ENCODE peak calls at places on chromosome 17, in five cellular contexts. One of them, this sample, is unnamed.

GRCh38 chr17:74859439-74860228 is at the start of gene GRIN2C:
- DNase-seq in skeletal muscle cell: no peak
- DNase-seq in uterus: no peak
- DNase-seq in NCI-H2107: no peak
- DNase-seq in MV-4-11: no peak
- DNase-seq in this sample: no peak

GRCh38 chr17:65677932-65678331 is 116.5 kb upstream of the AXIN2 start:
- DNase-seq in skeletal muscle cell: no peak
- DNase-seq in uterus: no peak
- DNase-seq in NCI-H2107: no peak
- DNase-seq in MV-4-11: no peak
- DNase-seq in this sample: no peak

GRCh38 chr17:7439462-7440112 is at the start of gene FGF11:
- DNase-seq in skeletal muscle cell: no peak
- DNase-seq in uterus: no peak
- DNase-seq in NCI-H2107: no peak
- DNase-seq in MV-4-11: no peak
- DNase-seq in this sample: no peak

GRCh38 chr17:78600181-78600651 is 23.0 kb upstream of the DNAH17 start:
- DNase-seq in skeletal muscle cell: no peak
- DNase-seq in uterus: no peak
- DNase-seq in NCI-H2107: no peak
- DNase-seq in MV-4-11: no peak
- DNase-seq in this sample: no peak

GRCh38 chr17:10119203-10120112 is 78.9 kb downstream of the GAS7 start:
- DNase-seq in skeletal muscle cell: no peak
- DNase-seq in uterus: no peak
- DNase-seq in NCI-H2107: no peak
- DNase-seq in MV-4-11: peak
- DNase-seq in this sample: no peak

GRCh38 chr17:80347948-80348351 is 67.0 kb upstream of the ENDOV start:
- DNase-seq in skeletal muscle cell: no peak
- DNase-seq in uterus: no peak
- DNase-seq in NCI-H2107: no peak
- DNase-seq in MV-4-11: no peak
- DNase-seq in this sample: no peak

GRCh38 chr17:7295230-7296180 is 1.1 kb upstream of the YBX2 start:
- DNase-seq in skeletal muscle cell: no peak
- DNase-seq in uterus: no peak
- DNase-seq in NCI-H2107: no peak
- DNase-seq in MV-4-11: no peak
- DNase-seq in this sample: no peak

GRCh38 chr17:42571435-42572225 is 4.7 kb downstream of the MLX start:
- DNase-seq in skeletal muscle cell: no peak
- DNase-seq in uterus: no peak
- DNase-seq in NCI-H2107: no peak
- DNase-seq in MV-4-11: no peak
- DNase-seq in this sample: no peak

GRCh38 chr17:57902800-57903759 is 52.1 kb downstream of the CUEDC1 start:
- DNase-seq in skeletal muscle cell: no peak
- DNase-seq in uterus: peak
- DNase-seq in NCI-H2107: peak
- DNase-seq in MV-4-11: peak
- DNase-seq in this sample: no peak

GRCh38 chr17:28327031-28327607 is 8.1 kb downstream of the TMEM97 start:
- DNase-seq in skeletal muscle cell: no peak
- DNase-seq in uterus: no peak
- DNase-seq in NCI-H2107: no peak
- DNase-seq in MV-4-11: no peak
- DNase-seq in this sample: no peak

GRCh38 chr17:82380860-82381702 is 9.5 kb downstream of the UTS2R start:
- DNase-seq in skeletal muscle cell: no peak
- DNase-seq in uterus: no peak
- DNase-seq in NCI-H2107: peak
- DNase-seq in MV-4-11: no peak
- DNase-seq in this sample: no peak

GRCh38 chr17:78114831-78115723 is 13.5 kb downstream of the TMC6 start:
- DNase-seq in skeletal muscle cell: no peak
- DNase-seq in uterus: no peak
- DNase-seq in NCI-H2107: no peak
- DNase-seq in MV-4-11: no peak
- DNase-seq in this sample: no peak

GRCh38 chr17:81295678-81296381 is 723 bp upstream of the SLC38A10 start:
- DNase-seq in skeletal muscle cell: no peak
- DNase-seq in uterus: peak
- DNase-seq in NCI-H2107: no peak
- DNase-seq in MV-4-11: peak
- DNase-seq in this sample: no peak

GRCh38 chr17:50954641-50955121 is 88.5 kb upstream of the TOB1 start:
- DNase-seq in skeletal muscle cell: no peak
- DNase-seq in uterus: no peak
- DNase-seq in NCI-H2107: no peak
- DNase-seq in MV-4-11: no peak
- DNase-seq in this sample: no peak

GRCh38 chr17:41710472-41711090 is 1.6 kb upstream of the GAST start:
- DNase-seq in skeletal muscle cell: peak
- DNase-seq in uterus: no peak
- DNase-seq in NCI-H2107: peak
- DNase-seq in MV-4-11: peak
- DNase-seq in this sample: no peak

This sample was measured in GM12891.